ENCODE peak calls at places on chromosome 13, in eight cellular contexts. P is mesenteric fat pad, E is Kasumi-1, V is endothelial cell, W is LNCaP clone FGC, X is EL, B is fibroblast of lung, L is RWPE1. G is an unnamed sample.

GRCh38 chr13:26624572-26624971 is 67.1 kb downstream of the WASF3 start:
- DNase-seq in E (no peak), P (no peak), B (no peak), V (no peak), X (no peak), L (no peak), W (no peak), G (no peak)

GRCh38 chr13:43269037-43269476 is 245.7 kb downstream of the DNAJC15 start:
- DNase-seq in E (no peak), W (no peak), X (peak; percentile 95), B (peak; percentile 99), P (no peak), L (peak; percentile 89), V (no peak), G (no peak)

GRCh38 chr13:24355103-24355502 is 45.7 kb downstream of the C1QTNF9 start:
- DNase-seq in B (no peak), W (no peak), X (no peak), L (no peak), V (no peak), P (no peak), E (no peak), G (no peak)

GRCh38 chr13:75492389-75492788 is 10.4 kb upstream of the TBC1D4 start:
- DNase-seq in P (no peak), E (no peak), W (no peak), L (no peak), B (peak; percentile 56), V (no peak), X (peak; percentile 47), G (no peak)

GRCh38 chr13:94657167-94657566 is 55.2 kb downstream of the SOX21 start:
- DNase-seq in X (no peak), W (no peak), L (no peak), V (no peak), B (peak; percentile 30), E (no peak), P (no peak), G (no peak)

GRCh38 chr13:74573654-74574053 is 439.4 kb upstream of the KLF12 start:
- DNase-seq in P (no peak), W (no peak), L (no peak), X (no peak), E (no peak), V (peak; percentile 67), B (no peak), G (no peak)

GRCh38 chr13:95296326-95296939 is 4.8 kb downstream of the ABCC4 start:
- DNase-seq in V (peak; percentile 68), L (peak; percentile 46), P (no peak), W (no peak), E (peak; percentile 7), X (no peak), B (no peak), G (no peak)

GRCh38 chr13:91609353-91609752 is 210.9 kb downstream of the GPC5 start:
- DNase-seq in E (no peak), B (peak; percentile 43), X (no peak), W (no peak), V (no peak), P (no peak), L (no peak), G (no peak)

GRCh38 chr13:80011448-80012212 is 329.3 kb downstream of the SPRY2 start:
- DNase-seq in X (no peak), V (no peak), L (no peak), W (no peak), E (no peak), B (no peak), P (no peak), G (no peak)

GRCh38 chr13:98454389-98454881 is 122.5 kb downstream of the STK24 start:
- DNase-seq in B (peak; percentile 89), L (no peak), E (peak; percentile 3), X (peak; percentile 93), P (no peak), V (no peak), W (peak; percentile 74), G (no peak)

GRCh38 chr13:24142886-24143285 is 17.6 kb upstream of the SPATA13 start:
- DNase-seq in B (no peak), V (no peak), E (no peak), L (no peak), P (no peak), W (no peak), X (no peak), G (no peak)

GRCh38 chr13:40787062-40787461 is 2.3 kb upstream of the SLC25A15 start:
- DNase-seq in B (peak; percentile 72), V (no peak), L (no peak), W (no peak), P (no peak), E (no peak), X (peak; percentile 74), G (no peak)

GRCh38 chr13:113050856-113051431 is 54.6 kb upstream of the F7 start:
- DNase-seq in L (no peak), V (no peak), W (no peak), B (no peak), P (no peak), E (no peak), X (no peak), G (no peak)

GRCh38 chr13:41231786-41232185 is 31.6 kb downstream of the MTRF1 start:
- DNase-seq in B (peak; percentile 21), P (no peak), W (peak; percentile 33), E (no peak), L (no peak), X (no peak), V (no peak), G (no peak)

GRCh38 chr13:93861818-93862217 is 617.7 kb downstream of the DCT start:
- DNase-seq in X (peak; percentile 69), W (no peak), P (no peak), E (no peak), V (no peak), B (peak; percentile 94), L (no peak), G (no peak)

GRCh38 chr13:113883921-113884804 is 20.3 kb upstream of the GAS6 start:
- DNase-seq in V (no peak), P (peak; percentile 78), W (no peak), B (no peak), L (no peak), X (no peak), E (no peak), G (no peak)

GRCh38 chr13:39506559-39507390 is 96.2 kb downstream of the LHFPL6 start:
- DNase-seq in W (no peak), P (no peak), X (peak; percentile 57), V (no peak), B (peak; percentile 54), L (peak; percentile 69), E (no peak), G (no peak)

G was measured in GM12891.